ENCODE peak calls at places on chromosomes 2 and 18, in seven cellular contexts. E is NCI-H1092; D is CD4-positive, alpha-beta memory T cell; V is stimulated activated CD8-positive, alpha-beta memory T cell treated with anti-CD3 and anti-CD28 coated beads, Interleukin-7, amount 100 ng/mL, for 4 hours; B is sigmoid colon; Q is hypothalamus; H is NT2/D1. M is an unnamed sample.

GRCh38 chr2:26086155-26086634 is 52.3 kb downstream of the RAB10 start:
- DNase-seq in E (no peak), D (peak; percentile 4), V (no peak), B (no peak), Q (no peak), H (no peak), M (no peak)

GRCh38 chr2:156982615-156983014 is 274.9 kb upstream of the GALNT5 start:
- DNase-seq in E (no peak), D (no peak), V (no peak), B (no peak), Q (no peak), H (no peak), M (no peak)

GRCh38 chr2:119114266-119114665 is 44.3 kb downstream of the C1QL2 start:
- DNase-seq in E (no peak), D (no peak), V (no peak), B (peak; percentile 36), Q (no peak), H (no peak), M (no peak)

GRCh38 chr2:64582774-64583340 is 58.7 kb downstream of the AFTPH start:
- DNase-seq in E (no peak), D (no peak), V (no peak), B (no peak), Q (no peak), H (no peak), M (no peak)

GRCh38 chr2:162382283-162382682 is 38.4 kb downstream of the GCA start:
- DNase-seq in E (no peak), D (no peak), V (no peak), B (no peak), Q (no peak), H (no peak), M (no peak)

GRCh38 chr2:240468300-240469238 is 33.1 kb downstream of the GPC1 start:
- DNase-seq in E (no peak), D (no peak), V (no peak), B (peak; percentile 57), Q (no peak), H (no peak), M (no peak)

GRCh38 chr2:239606955-239607794 is 206.4 kb upstream of the HDAC4 start:
- DNase-seq in E (no peak), D (no peak), V (no peak), B (no peak), Q (no peak), H (no peak), M (no peak)

GRCh38 chr2:196336715-196337617 is 165.6 kb upstream of the STK17B start:
- DNase-seq in E (no peak), D (peak; percentile 23), V (no peak), B (no peak), Q (no peak), H (no peak), M (no peak)

GRCh38 chr2:97950329-97951154 is 45.2 kb downstream of the TMEM131 start:
- DNase-seq in E (no peak), D (no peak), V (no peak), B (no peak), Q (no peak), H (no peak), M (no peak)

GRCh38 chr18:12336887-12337286 is 28.8 kb downstream of the TUBB6 start:
- DNase-seq in E (no peak), D (no peak), V (no peak), B (no peak), Q (no peak), H (no peak), M (no peak)

GRCh38 chr2:211468881-211469280 is 912.5 kb downstream of the CPS1 start:
- DNase-seq in E (no peak), D (no peak), V (no peak), B (no peak), Q (no peak), H (no peak), M (no peak)

GRCh38 chr18:77086034-77086433 is 46.5 kb downstream of the MBP start:
- DNase-seq in E (no peak), D (no peak), V (no peak), B (no peak), Q (no peak), H (no peak), M (no peak)

GRCh38 chr2:212032536-212033219 is 505.9 kb downstream of the ERBB4 start:
- DNase-seq in E (no peak), D (no peak), V (no peak), B (no peak), Q (no peak), H (no peak), M (no peak)

M was measured in naive thymus-derived CD4-positive, alpha-beta T cell.